ENCODE peak calls at places on chromosomes 4 and X, in eight cellular contexts. S is MCF 10A; W is ELR; P is KBM-7; N is neuronal stem cell; Q is BE2C; Y is midbrain; O is Jurkat, Clone E6-1. U is an unnamed sample.

GRCh38 chr4:53014881-53015280 is 152.8 kb downstream of the RASL11B start:
- DNase-seq in W (no peak), P (no peak), O (no peak), N (no peak), Q (no peak), Y (no peak), S (no peak), U (no peak)

GRCh38 chr4:75030649-75031235 is 97.8 kb downstream of the PARM1 start:
- DNase-seq in O (no peak), P (peak), S (no peak), W (no peak), Y (no peak), Q (no peak), N (no peak), U (no peak)

GRCh38 chr4:87580057-87580456 is 28.3 kb upstream of the DSPP start:
- DNase-seq in S (no peak), W (no peak), O (no peak), N (no peak), Y (no peak), Q (no peak), P (no peak), U (no peak)

GRCh38 chr4:7368296-7368695 is 66.4 kb downstream of the PSAPL1 start:
- DNase-seq in W (no peak), P (no peak), Q (no peak), S (no peak), O (no peak), N (no peak), Y (no peak), U (no peak)

GRCh38 chrX:112738347-112739033 is 58.8 kb upstream of the LHFPL1 start:
- DNase-seq in O (no peak), Y (no peak), N (no peak), W (no peak), S (no peak), Q (no peak), P (no peak), U (no peak)

GRCh38 chrX:44971674-44972073 is 98.7 kb downstream of the KDM6A start:
- DNase-seq in O (no peak), S (no peak), N (no peak), Q (peak), Y (no peak), P (no peak), W (no peak), U (no peak)

GRCh38 chrX:69948398-69948797 is 101.3 kb downstream of the AWAT2 start:
- DNase-seq in W (no peak), Y (no peak), N (no peak), Q (no peak), S (no peak), P (no peak), O (no peak), U (no peak)

GRCh38 chr4:21710212-21710843 is 238.2 kb downstream of the KCNIP4 start:
- DNase-seq in W (no peak), P (no peak), N (no peak), Y (no peak), O (no peak), Q (no peak), S (no peak), U (no peak)

GRCh38 chr4:23770011-23770410 is 119.8 kb downstream of the PPARGC1A start:
- DNase-seq in P (no peak), O (no peak), Q (no peak), Y (no peak), W (peak), S (peak), N (no peak), U (peak)

U was measured in putamen.